ENCODE peak calls at places on chromosomes 3 and 15, in nine cellular contexts. H is heart left ventricle, Q is cardiac fibroblast, C is fibroblast of the aortic adventitia, P is astrocyte of the cerebellum, K is GM12864, V is fibroblast of mammary gland, J is AG09309, W is SK-N-SH. B is an unnamed sample.

GRCh38 chr15:82832601-82833209 is 23.3 kb downstream of the WHAMM start:
- DNase-seq in H (no peak), Q (peak), C (peak), P (peak), K (no peak), V (peak), J (peak), W (no peak), B (peak)

GRCh38 chr3:51712020-51712385 is 5.1 kb downstream of the GRM2 start:
- DNase-seq in H (peak), Q (no peak), C (no peak), P (no peak), K (no peak), V (no peak), J (no peak), W (peak), B (no peak)

GRCh38 chr3:132231633-132232032 is 85.6 kb upstream of the ACP3 start:
- DNase-seq in H (no peak), Q (peak), C (peak), P (no peak), K (no peak), V (peak), J (peak), W (no peak), B (no peak)

GRCh38 chr15:97521390-97521789 is 439.1 kb upstream of the ARRDC4 start:
- DNase-seq in H (no peak), Q (no peak), C (no peak), P (no peak), K (no peak), V (no peak), J (no peak), W (no peak), B (no peak)

GRCh38 chr15:39034816-39035215 is 470.2 kb upstream of the RASGRP1 start:
- DNase-seq in H (no peak), Q (no peak), C (no peak), P (no peak), K (no peak), V (no peak), J (no peak), W (no peak), B (no peak)

GRCh38 chr3:8776406-8776805 is 7.0 kb upstream of the OXTR start:
- DNase-seq in H (no peak), Q (peak), C (peak), P (no peak), K (no peak), V (peak), J (no peak), W (no peak), B (no peak)

GRCh38 chr3:140720242-140720641 is 42.4 kb downstream of the TRIM42 start:
- DNase-seq in H (no peak), Q (no peak), C (no peak), P (no peak), K (no peak), V (peak), J (no peak), W (no peak), B (no peak)

GRCh38 chr3:29764059-29764458 is 483.2 kb downstream of the RBMS3 start:
- DNase-seq in H (no peak), Q (peak), C (peak), P (peak), K (no peak), V (peak), J (peak), W (no peak), B (no peak)

GRCh38 chr3:141303481-141304223 is 64.7 kb upstream of the ZBTB38 start:
- DNase-seq in H (no peak), Q (peak), C (peak), P (peak), K (peak), V (peak), J (peak), W (peak), B (peak)

GRCh38 chr15:87365221-87365620 is 891.3 kb downstream of the NTRK3 start:
- DNase-seq in H (no peak), Q (peak), C (peak), P (peak), K (no peak), V (peak), J (peak), W (no peak), B (no peak)

GRCh38 chr15:90142216-90143175 is 40.2 kb upstream of the IDH2 start:
- DNase-seq in H (no peak), Q (no peak), C (no peak), P (no peak), K (no peak), V (no peak), J (no peak), W (no peak), B (no peak)

GRCh38 chr3:166879661-166880060 is 500.4 kb downstream of the ZBBX start:
- DNase-seq in H (no peak), Q (no peak), C (no peak), P (no peak), K (no peak), V (no peak), J (no peak), W (no peak), B (no peak)

GRCh38 chr3:16013563-16013962 is 160.9 kb upstream of the GALNT15 start:
- DNase-seq in H (no peak), Q (peak), C (peak), P (no peak), K (no peak), V (peak), J (no peak), W (no peak), B (no peak)

GRCh38 chr15:64412216-64412615 is 24.6 kb downstream of the TRIP4 start:
- DNase-seq in H (no peak), Q (no peak), C (no peak), P (no peak), K (no peak), V (no peak), J (no peak), W (no peak), B (no peak)

GRCh38 chr3:171614318-171614967 is 154.2 kb upstream of the TNIK start:
- DNase-seq in H (peak), Q (peak), C (no peak), P (no peak), K (no peak), V (peak), J (no peak), W (no peak), B (peak)

GRCh38 chr15:66151809-66152208 is 101.7 kb downstream of the MEGF11 start:
- DNase-seq in H (no peak), Q (no peak), C (no peak), P (no peak), K (no peak), V (no peak), J (no peak), W (peak), B (no peak)

GRCh38 chr15:100020181-100020580 is 286.9 kb upstream of the LYSMD4 start:
- DNase-seq in H (no peak), Q (no peak), C (no peak), P (no peak), K (no peak), V (no peak), J (no peak), W (no peak), B (no peak)

GRCh38 chr3:4936982-4937614 is 42.1 kb upstream of the BHLHE40 start:
- DNase-seq in H (no peak), Q (no peak), C (no peak), P (no peak), K (no peak), V (no peak), J (no peak), W (no peak), B (peak)

GRCh38 chr3:148943531-148944200 is 47.7 kb upstream of the GYG1 start:
- DNase-seq in H (no peak), Q (peak), C (peak), P (peak), K (peak), V (peak), J (peak), W (peak), B (peak)

GRCh38 chr15:74752011-74752410 is 3.4 kb downstream of the CYP1A2 start:
- DNase-seq in H (no peak), Q (no peak), C (no peak), P (no peak), K (no peak), V (no peak), J (no peak), W (no peak), B (no peak)

GRCh38 chr3:196712514-196713413 is 587 bp downstream of the PIGX start:
- DNase-seq in H (peak), Q (peak), C (peak), P (no peak), K (no peak), V (peak), J (no peak), W (no peak), B (peak)

GRCh38 chr3:45034612-45035252 is 8.6 kb downstream of the CLEC3B start:
- DNase-seq in H (peak), Q (no peak), C (no peak), P (no peak), K (no peak), V (no peak), J (no peak), W (no peak), B (peak)

GRCh38 chr15:100751585-100751984 is 128.0 kb upstream of the ALDH1A3 start:
- DNase-seq in H (no peak), Q (no peak), C (no peak), P (no peak), K (no peak), V (no peak), J (no peak), W (no peak), B (no peak)

GRCh38 chr3:186456636-186457265 is 87.4 kb downstream of the CRYGS start:
- DNase-seq in H (no peak), Q (no peak), C (no peak), P (no peak), K (no peak), V (no peak), J (no peak), W (no peak), B (no peak)

GRCh38 chr15:57152666-57153065 is 223.6 kb upstream of the CGNL1 start:
- DNase-seq in H (no peak), Q (peak), C (no peak), P (no peak), K (no peak), V (no peak), J (no peak), W (no peak), B (no peak)

GRCh38 chr15:75073197-75073596 is 49.8 kb downstream of the PPCDC start:
- DNase-seq in H (no peak), Q (no peak), C (no peak), P (no peak), K (no peak), V (no peak), J (no peak), W (no peak), B (no peak)

GRCh38 chr3:106332884-106333283 is 464.1 kb upstream of the CBLB start:
- DNase-seq in H (no peak), Q (no peak), C (no peak), P (no peak), K (peak), V (peak), J (no peak), W (no peak), B (peak)

GRCh38 chr3:106331636-106332035 is 462.8 kb upstream of the CBLB start:
- DNase-seq in H (no peak), Q (no peak), C (no peak), P (no peak), K (no peak), V (no peak), J (no peak), W (no peak), B (no peak)

GRCh38 chr3:106336619-106337018 is 467.8 kb upstream of the CBLB start:
- DNase-seq in H (no peak), Q (no peak), C (no peak), P (no peak), K (no peak), V (no peak), J (no peak), W (no peak), B (no peak)

GRCh38 chr3:106332135-106332534 is 463.3 kb upstream of the CBLB start:
- DNase-seq in H (no peak), Q (no peak), C (no peak), P (no peak), K (no peak), V (no peak), J (no peak), W (no peak), B (no peak)

GRCh38 chr3:106333911-106334618 is 465.3 kb upstream of the CBLB start:
- DNase-seq in H (no peak), Q (peak), C (peak), P (peak), K (no peak), V (peak), J (peak), W (no peak), B (peak)
- TF ChIP-seq CTCF in H (no peak), Q (no peak), C (no peak), P (no peak), K (no peak), V (no peak), J (no peak), W (no peak), B (no peak)

DNA sequence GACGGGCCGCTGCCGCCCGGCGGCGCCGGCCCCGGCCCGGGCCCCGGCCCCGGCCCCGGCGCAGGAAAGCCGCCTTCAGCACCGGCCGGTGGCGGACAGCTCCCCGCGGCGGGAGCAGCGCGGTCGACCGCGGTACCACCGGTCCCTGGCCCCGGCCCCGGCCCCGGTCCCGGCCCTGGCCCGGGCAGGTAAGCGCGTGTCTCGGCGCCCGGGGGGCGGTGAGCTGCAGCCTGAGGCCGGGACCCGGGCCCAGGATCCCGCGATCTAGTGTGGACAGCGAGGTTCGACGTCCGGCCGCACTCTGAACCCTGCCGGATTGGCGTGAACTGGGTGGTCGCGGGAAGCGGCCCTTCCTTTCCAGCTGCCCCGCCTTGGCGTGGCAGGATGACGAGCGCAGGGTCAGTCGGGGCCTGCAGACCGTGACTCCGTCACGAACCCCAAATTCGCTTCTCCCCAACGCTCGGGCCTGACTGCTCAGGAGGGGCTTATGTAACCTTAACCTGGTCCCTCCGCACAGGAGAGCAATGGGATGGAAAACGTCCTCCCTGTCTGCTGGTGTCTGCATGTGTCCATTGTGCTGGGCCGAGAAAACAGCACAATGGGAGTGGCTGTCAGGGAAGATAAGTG is 475 bp downstream of the BSN start:
- DNase-seq in H (peak), Q (peak), C (peak), P (no peak), K (no peak), V (no peak), J (no peak), W (no peak), B (no peak)
- H3K4me3 ChIP-seq in H (peak), Q (peak), C (peak), P (peak), K (peak), V (peak), J (peak), W (peak), B (peak)

GRCh38 chr3:71998995-71999673 is 214.2 kb upstream of the PROK2 start:
- DNase-seq in H (no peak), Q (peak), C (peak), P (peak), K (no peak), V (peak), J (peak), W (no peak), B (no peak)
- TF ChIP-seq CTCF in H (no peak), Q (no peak), C (no peak), P (no peak), K (no peak), V (no peak), J (no peak), W (no peak), B (no peak)

GRCh38 chr15:58511588-58511987 is 79.8 kb downstream of the LIPC start:
- DNase-seq in H (no peak), Q (no peak), C (no peak), P (no peak), K (no peak), V (no peak), J (no peak), W (no peak), B (no peak)
- H3K4me3 ChIP-seq in H (no peak), Q (no peak), C (no peak), P (no peak), K (no peak), V (no peak), J (no peak), W (no peak), B (no peak)

GRCh38 chr15:49200347-49200746 is 30.3 kb downstream of the GALK2 start:
- DNase-seq in H (no peak), Q (no peak), C (no peak), P (no peak), K (no peak), V (no peak), J (no peak), W (no peak), B (no peak)

GRCh38 chr15:49196856-49197255 is 26.8 kb downstream of the GALK2 start:
- DNase-seq in H (no peak), Q (no peak), C (no peak), P (no peak), K (no peak), V (no peak), J (no peak), W (no peak), B (no peak)

GRCh38 chr15:49199666-49200065 is 29.6 kb downstream of the GALK2 start:
- DNase-seq in H (no peak), Q (peak), C (peak), P (no peak), K (no peak), V (peak), J (no peak), W (no peak), B (no peak)
- TF ChIP-seq CTCF in H (no peak), Q (no peak), C (no peak), P (no peak), K (no peak), V (no peak), J (no peak), W (no peak), B (no peak)

GRCh38 chr15:88995449-88995848 is 82.3 kb upstream of the MFGE8 start:
- DNase-seq in H (no peak), Q (peak), C (peak), P (no peak), K (no peak), V (peak), J (no peak), W (no peak), B (no peak)

GRCh38 chr15:88992216-88992615 is 79.0 kb upstream of the MFGE8 start:
- DNase-seq in H (no peak), Q (no peak), C (no peak), P (no peak), K (no peak), V (no peak), J (no peak), W (no peak), B (no peak)

GRCh38 chr15:88994286-88994685 is 81.1 kb upstream of the MFGE8 start:
- DNase-seq in H (no peak), Q (no peak), C (no peak), P (no peak), K (no peak), V (peak), J (no peak), W (no peak), B (no peak)

GRCh38 chr15:88993662-88994061 is 80.5 kb upstream of the MFGE8 start:
- DNase-seq in H (no peak), Q (no peak), C (no peak), P (no peak), K (no peak), V (no peak), J (no peak), W (no peak), B (no peak)

DNA sequence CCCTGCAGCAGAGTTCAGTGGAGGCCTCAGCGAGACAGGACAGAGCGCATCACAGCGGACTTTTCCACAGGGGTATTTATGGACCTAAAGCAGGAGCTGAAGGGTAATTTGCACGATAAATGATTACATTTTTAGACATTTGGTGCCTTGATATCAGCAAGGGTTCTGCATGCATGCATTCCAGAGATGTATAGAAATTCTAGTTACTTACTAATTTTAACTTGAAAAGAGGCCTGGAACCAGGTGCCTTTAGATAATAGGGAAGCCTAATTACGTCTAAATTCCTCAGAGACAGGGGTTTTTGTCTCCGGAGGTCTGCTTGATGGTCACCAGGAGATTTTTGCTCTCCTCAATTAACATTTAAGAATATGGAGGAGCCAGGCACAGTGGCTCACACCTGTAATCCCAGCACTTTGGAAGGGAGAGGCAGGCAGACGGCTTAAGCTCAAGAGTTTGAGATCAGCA is 79.8 kb upstream of the MFGE8 start:
- DNase-seq in H (no peak), Q (no peak), C (no peak), P (no peak), K (no peak), V (no peak), J (no peak), W (no peak), B (no peak)
- H3K4me3 ChIP-seq in H (no peak), Q (no peak), C (no peak), P (no peak), K (no peak), V (no peak), J (no peak), W (no peak), B (no peak)

GRCh38 chr3:72836409-72836808 is 11.8 kb downstream of the SHQ1 start:
- DNase-seq in H (no peak), Q (no peak), C (no peak), P (no peak), K (no peak), V (no peak), J (no peak), W (no peak), B (no peak)

GRCh38 chr3:72839057-72839456 is 9.2 kb downstream of the SHQ1 start:
- DNase-seq in H (no peak), Q (no peak), C (no peak), P (no peak), K (no peak), V (no peak), J (no peak), W (no peak), B (no peak)

GRCh38 chr3:72836923-72837322 is 11.3 kb downstream of the SHQ1 start:
- DNase-seq in H (peak), Q (peak), C (peak), P (peak), K (no peak), V (no peak), J (no peak), W (no peak), B (no peak)
- TF ChIP-seq CTCF in H (peak), Q (no peak), C (no peak), P (peak), K (no peak), V (no peak), J (no peak), W (no peak), B (no peak)

DNA sequence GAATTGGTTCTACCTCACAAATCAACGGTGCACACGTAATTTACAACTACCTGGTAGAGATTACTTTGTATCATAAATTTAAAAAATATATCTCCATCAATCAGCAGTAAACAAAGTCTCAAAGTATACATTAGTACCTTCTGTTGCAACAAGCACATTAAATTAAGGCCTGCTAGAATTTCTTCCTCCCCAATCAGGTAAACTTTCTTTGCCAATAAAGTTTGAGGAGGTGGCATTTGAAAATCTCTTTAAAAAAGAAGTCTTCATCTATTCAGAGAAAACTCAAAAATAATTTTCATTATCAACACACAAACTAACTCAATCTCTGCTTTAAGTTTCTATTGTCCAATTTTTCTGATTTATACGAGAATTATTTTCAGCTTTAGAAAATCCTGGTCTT is 4.4 kb downstream of the CCNL1 start:
- DNase-seq in H (no peak), Q (no peak), C (no peak), P (no peak), K (no peak), V (no peak), J (no peak), W (no peak), B (no peak)
- H3K4me3 ChIP-seq in H (no peak), Q (no peak), C (peak), P (no peak), K (no peak), V (peak), J (peak), W (peak), B (peak)